ENCODE peak calls at places on chromosomes 5 and 9, in six cellular contexts. O is upper lobe of right lung; Z is AG09319; H is dorsolateral prefrontal cortex; M is CD8-positive, alpha-beta T cell; P is WERI-Rb-1. X is an unnamed sample.

GRCh38 chr9:116837038-116837998 is 150.2 kb downstream of the TRIM32 start:
- DNase-seq in O (no peak), Z (no peak), H (no peak), M (no peak), P (peak), X (no peak)

GRCh38 chr5:17359451-17359965 is 138.5 kb upstream of the TAF11L2 start:
- DNase-seq in O (no peak), Z (peak), H (no peak), M (no peak), P (no peak), X (no peak)

GRCh38 chr9:82247318-82247717 is 258.7 kb downstream of the SPATA31D1 start:
- DNase-seq in O (no peak), Z (no peak), H (no peak), M (no peak), P (no peak), X (no peak)

GRCh38 chr5:54520438-54520846 is 2.9 kb downstream of the SNX18 start:
- DNase-seq in O (no peak), Z (no peak), H (no peak), M (no peak), P (no peak), X (peak)

GRCh38 chr9:21432640-21433425 is 7.4 kb upstream of the IFNA1 start:
- DNase-seq in O (no peak), Z (no peak), H (no peak), M (no peak), P (no peak), X (no peak)

GRCh38 chr5:145680744-145681143 is 154.4 kb downstream of the PRELID2 start:
- DNase-seq in O (no peak), Z (no peak), H (no peak), M (no peak), P (no peak), X (no peak)

GRCh38 chr9:72038890-72039410 is 21.5 kb downstream of the C9orf57 start:
- DNase-seq in O (peak), Z (peak), H (peak), M (peak), P (peak), X (peak)

GRCh38 chr9:81072758-81073157 is 616.6 kb downstream of the TLE1 start:
- DNase-seq in O (no peak), Z (no peak), H (no peak), M (no peak), P (no peak), X (no peak)

GRCh38 chr5:102309586-102309985 is 13.5 kb upstream of the SLCO4C1 start:
- DNase-seq in O (no peak), Z (no peak), H (no peak), M (no peak), P (no peak), X (no peak)

GRCh38 chr9:34380034-34380510 is 3.4 kb upstream of the MYORG start:
- DNase-seq in O (no peak), Z (no peak), H (no peak), M (no peak), P (no peak), X (no peak)

GRCh38 chr9:687994-688393 is 153.5 kb upstream of the DMRT1 start:
- DNase-seq in O (no peak), Z (no peak), H (no peak), M (no peak), P (no peak), X (no peak)

GRCh38 chr9:4207881-4208615 is 91.8 kb downstream of the GLIS3 start:
- DNase-seq in O (no peak), Z (no peak), H (no peak), M (no peak), P (no peak), X (no peak)

GRCh38 chr5:63573402-63573801 is 388.8 kb downstream of the HTR1A start:
- DNase-seq in O (no peak), Z (no peak), H (no peak), M (no peak), P (no peak), X (no peak)

GRCh38 chr9:93640027-93640426 is 63.6 kb downstream of the PHF2 start:
- DNase-seq in O (no peak), Z (no peak), H (no peak), M (no peak), P (no peak), X (no peak)

GRCh38 chr9:98500337-98500919 is 208.3 kb downstream of the GABBR2 start:
- DNase-seq in O (no peak), Z (no peak), H (no peak), M (no peak), P (no peak), X (no peak)

GRCh38 chr5:108451269-108451668 is 69.4 kb upstream of the FBXL17 start:
- DNase-seq in O (no peak), Z (no peak), H (no peak), M (no peak), P (no peak), X (no peak)
- TF ChIP-seq CTCF in O (no peak), Z (no peak), H (no peak), M (no peak), P (no peak), X (no peak)

GRCh38 chr9:97284798-97285197 is 22.7 kb upstream of the CCDC180 start:
- DNase-seq in O (no peak), Z (no peak), H (no peak), M (no peak), P (no peak), X (no peak)
- TF ChIP-seq CTCF in O (no peak), Z (no peak), H (no peak), M (no peak), P (no peak), X (peak)

GRCh38 chr9:37515620-37516258 is 30.0 kb downstream of the POLR1E start:
- DNase-seq in O (peak), Z (no peak), H (no peak), M (no peak), P (no peak), X (no peak)
- TF ChIP-seq CTCF in O (no peak), Z (no peak), H (no peak), M (no peak), P (no peak), X (no peak)

GRCh38 chr5:106699198-106699597 is 971.5 kb downstream of the EFNA5 start:
- DNase-seq in O (no peak), Z (no peak), H (no peak), M (no peak), P (peak), X (peak)
- TF ChIP-seq CTCF in O (no peak), Z (no peak), H (no peak), M (no peak), P (peak), X (no peak)

DNA sequence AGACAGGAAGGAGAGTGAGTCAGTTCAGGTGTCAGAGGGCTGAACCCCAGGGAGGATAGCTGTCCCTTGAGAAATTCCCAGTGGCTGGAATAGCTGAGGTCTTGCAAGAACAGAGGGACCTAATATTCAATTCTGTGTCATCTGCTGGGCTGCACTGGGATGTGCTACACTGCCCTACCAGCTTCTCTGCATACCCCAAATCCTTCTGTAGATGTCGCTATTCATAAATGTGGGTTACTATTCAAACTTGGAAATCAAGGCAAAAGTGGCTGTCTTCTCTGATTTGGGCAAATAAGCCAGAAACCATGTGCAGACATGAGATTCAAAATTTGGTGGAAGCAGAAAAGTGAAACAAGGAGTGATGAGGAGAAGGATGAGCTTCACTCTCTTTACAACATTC is 16.3 kb downstream of the TNFSF8 start:
- DNase-seq in O (no peak), Z (no peak), H (no peak), M (no peak), P (no peak), X (no peak)
- TF ChIP-seq CTCF in O (no peak), Z (peak), H (no peak), M (no peak), P (peak), X (no peak)

DNA sequence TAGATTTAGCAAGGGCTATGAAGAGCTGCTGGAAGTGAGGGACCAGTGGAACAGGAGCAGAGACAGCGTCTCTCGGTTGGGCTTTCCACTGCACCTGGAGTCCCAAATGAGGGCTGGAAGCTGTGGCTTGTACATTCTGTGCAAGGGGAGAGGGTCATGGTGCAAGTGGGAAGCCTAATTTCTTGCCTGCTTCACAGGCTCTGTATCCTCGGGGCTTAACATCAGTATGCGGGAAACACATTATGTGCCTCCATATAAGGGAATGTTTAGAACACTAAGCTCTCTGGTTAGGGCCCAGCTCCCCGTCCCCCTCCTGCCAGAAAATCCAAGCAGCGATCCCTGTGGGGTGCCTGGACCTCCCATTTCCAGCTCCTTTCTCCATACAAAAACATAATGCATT is 89.0 kb upstream of the NIPAL4 start:
- DNase-seq in O (no peak), Z (no peak), H (no peak), M (no peak), P (no peak), X (no peak)
- TF ChIP-seq CTCF in O (no peak), Z (no peak), H (no peak), M (no peak), P (no peak), X (no peak)

DNA sequence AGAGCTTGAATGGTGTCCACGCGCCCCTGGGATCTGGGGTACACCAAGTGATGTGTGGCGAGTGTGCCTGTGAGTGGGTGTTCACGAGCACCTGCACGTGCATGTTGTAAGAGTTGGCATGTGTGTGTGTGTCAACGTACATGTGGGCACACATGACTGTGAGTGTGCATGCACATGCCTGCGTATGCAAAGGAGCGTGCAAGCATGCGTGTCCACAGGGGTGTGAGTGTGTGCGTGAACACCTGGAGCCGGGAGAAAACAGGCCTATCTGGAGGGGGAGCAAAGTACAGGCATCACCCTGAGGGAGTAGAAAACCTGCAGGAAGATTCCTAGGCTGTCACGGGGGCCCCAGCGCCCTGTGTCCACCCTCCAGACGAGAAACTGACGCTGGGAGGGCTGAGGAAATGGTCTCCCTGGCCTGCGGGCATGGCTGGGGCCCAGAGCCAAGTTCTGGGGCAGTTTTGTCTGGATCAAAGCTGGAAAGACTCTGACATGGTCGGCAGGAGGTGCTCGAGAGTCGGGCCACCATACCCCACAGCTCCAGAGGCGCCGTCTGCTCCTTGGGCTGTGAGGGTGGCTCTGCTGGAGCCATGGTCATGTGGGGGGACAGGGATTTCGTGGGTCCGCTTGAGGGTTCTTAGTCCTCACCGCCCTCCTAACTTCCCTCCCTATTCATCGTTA is 31.8 kb downstream of the PTGES start:
- DNase-seq in O (no peak), Z (no peak), H (no peak), M (no peak), P (no peak), X (no peak)
- TF ChIP-seq CTCF in O (no peak), Z (no peak), H (no peak), M (no peak), P (peak), X (peak)

GRCh38 chr9:113591899-113592625 is 128.5 kb downstream of the RGS3 start:
- DNase-seq in O (no peak), Z (no peak), H (no peak), M (no peak), P (no peak), X (peak)
- TF ChIP-seq CTCF in O (no peak), Z (no peak), H (no peak), M (no peak), P (no peak), X (peak)

X was measured in glutamatergic neuron.